ENCODE peak calls at places on chromosomes 1 and 21, in four cellular contexts. E is mesendoderm; V is ELR; Z is activated T-cell treated with anti-CD3 and anti-CD28 coated beads, Interleukin-2, amount 50 U/mL, for 72 hours. S is an unnamed sample.

GRCh38 chr21:27362249-27362648 is 395.4 kb upstream of the ADAMTS5 start:
- DNase-seq in E (peak; percentile 70), V (peak; percentile 25), Z (no peak), S (no peak)

GRCh38 chr1:59520759-59521442 is 224.0 kb downstream of the FGGY start:
- DNase-seq in E (no peak), V (no peak), Z (no peak), S (no peak)

GRCh38 chr1:233477359-233477758 is 136.5 kb upstream of the KCNK1 start:
- DNase-seq in E (no peak), V (no peak), Z (no peak), S (no peak)

GRCh38 chr1:63671514-63671913 is 78.3 kb downstream of the PGM1 start:
- DNase-seq in E (peak; percentile 52), V (peak; percentile 10), Z (no peak), S (no peak)

GRCh38 chr1:233277637-233278413 is 17.7 kb downstream of the PCNX2 start:
- DNase-seq in E (peak; percentile 47), V (no peak), Z (no peak), S (no peak)

GRCh38 chr1:199113265-199113869 is 474.5 kb downstream of the PTPRC start:
- DNase-seq in E (peak; percentile 71), V (peak; percentile 69), Z (peak; percentile 67), S (peak; percentile 79)

GRCh38 chr1:118484893-118485292 is 299.9 kb upstream of the SPAG17 start:
- DNase-seq in E (no peak), V (no peak), Z (no peak), S (no peak)

GRCh38 chr1:201501144-201501543 is 5.8 kb downstream of the CSRP1 start:
- DNase-seq in E (no peak), V (peak; percentile 47), Z (no peak), S (no peak)

GRCh38 chr21:36959020-36959835 is 7.2 kb downstream of the HLCS start:
- DNase-seq in E (peak; percentile 55), V (no peak), Z (no peak), S (no peak)

GRCh38 chr1:48470506-48470905 is 1.5 kb downstream of the SPATA6 start:
- DNase-seq in E (peak; percentile 58), V (no peak), Z (no peak), S (peak; percentile 30)

GRCh38 chr1:2043886-2044285 is 6.3 kb upstream of the PRKCZ start:
- DNase-seq in E (no peak), V (no peak), Z (no peak), S (no peak)

GRCh38 chr1:8084913-8085312 is 58.8 kb upstream of the ERRFI1 start:
- DNase-seq in E (no peak), V (no peak), Z (no peak), S (no peak)

GRCh38 chr1:234758851-234759250 is 148.9 kb upstream of the IRF2BP2 start:
- DNase-seq in E (no peak), V (peak; percentile 47), Z (peak; percentile 53), S (no peak)

GRCh38 chr1:8706995-8707396 is 110.4 kb downstream of the RERE start:
- DNase-seq in E (peak; percentile 93), V (no peak), Z (no peak), S (peak; percentile 96)

GRCh38 chr1:179575497-179576314 is at the start of gene NPHS2:
- DNase-seq in E (no peak), V (no peak), Z (no peak), S (peak; percentile 37)

GRCh38 chr1:231106347-231106746 is 55.5 kb upstream of the TRIM67 start:
- DNase-seq in E (no peak), V (peak; percentile 35), Z (no peak), S (no peak)

GRCh38 chr1:161219078-161219892 is 4.1 kb downstream of the APOA2 start:
- DNase-seq in E (no peak), V (no peak), Z (no peak), S (no peak)

GRCh38 chr1:221783437-221783836 is 41.5 kb upstream of the DUSP10 start:
- DNase-seq in E (no peak), V (no peak), Z (no peak), S (no peak)

GRCh38 chr1:2547210-2548067 is 8.7 kb upstream of the TNFRSF14 start:
- DNase-seq in E (no peak), V (no peak), Z (peak; percentile 84), S (no peak)

GRCh38 chr1:17286646-17287045 is 21.4 kb upstream of the PADI4 start:
- DNase-seq in E (no peak), V (no peak), Z (no peak), S (no peak)

GRCh38 chr1:77282187-77282865 is 507 bp downstream of the AK5 start:
- DNase-seq in E (peak; percentile 57), V (peak; percentile 65), Z (peak; percentile 54), S (peak; percentile 68)

GRCh38 chr21:25970254-25970930 is 200.2 kb downstream of the APP start:
- DNase-seq in E (no peak), V (no peak), Z (no peak), S (no peak)

GRCh38 chr1:199861020-199861795 is 166.3 kb upstream of the NR5A2 start:
- DNase-seq in E (no peak), V (no peak), Z (no peak), S (no peak)

GRCh38 chr21:17414766-17415165 is 98.1 kb upstream of the CXADR start:
- DNase-seq in E (no peak), V (no peak), Z (no peak), S (no peak)

GRCh38 chr1:27928216-27928954 is 6.4 kb upstream of the SMPDL3B start:
- DNase-seq in E (no peak), V (peak; percentile 12), Z (no peak), S (no peak)

GRCh38 chr1:172637522-172637921 is 21.4 kb upstream of the FASLG start:
- DNase-seq in E (peak; percentile 15), V (peak; percentile 97), Z (peak; percentile 35), S (no peak)

GRCh38 chr1:80633947-80634710 is 1166.6 kb upstream of the ADGRL2 start:
- DNase-seq in E (no peak), V (no peak), Z (no peak), S (no peak)

GRCh38 chr21:45326834-45327457 is 39.3 kb upstream of the POFUT2 start:
- DNase-seq in E (no peak), V (no peak), Z (no peak), S (no peak)

GRCh38 chr1:84339503-84339902 is 38.0 kb downstream of the SAMD13 start:
- DNase-seq in E (no peak), V (no peak), Z (no peak), S (no peak)

GRCh38 chr1:88016947-88017346 is 667.1 kb upstream of the PKN2 start:
- DNase-seq in E (peak; percentile 5), V (no peak), Z (no peak), S (no peak)

GRCh38 chr21:44709426-44710293 is 1.7 kb downstream of the TSPEAR start:
- DNase-seq in E (no peak), V (peak; percentile 15), Z (no peak), S (no peak)

GRCh38 chr1:239914827-239915231 is 176.9 kb upstream of the FMN2 start:
- DNase-seq in E (peak; percentile 30), V (peak; percentile 95), Z (no peak), S (peak; percentile 23)

GRCh38 chr1:192159769-192160168 is 1.5 kb downstream of the RGS18 start:
- DNase-seq in E (no peak), V (peak; percentile 8), Z (no peak), S (no peak)

GRCh38 chr1:32201011-32201855 is 838 bp downstream of the CCDC28B start:
- DNase-seq in E (peak; percentile 79), V (peak; percentile 66), Z (peak; percentile 79), S (peak; percentile 85)

S was measured in NCI-H82.